ENCODE peak calls at places on chromosomes 3 and 15, in six cellular contexts. N is GM12891, K is GM12878, G is K562, T is HepG2, P is H1. L is an unnamed sample.

GRCh38 chr15:29701151-29701550 is 121.1 kb downstream of the TJP1 start:
- DNase-seq in P (no peak), G (no peak), N (no peak), T (no peak), K (no peak), L (no peak)

GRCh38 chr3:177569823-177570657 is 372.8 kb upstream of the TBL1XR1 start:
- DNase-seq in P (no peak), N (no peak), G (no peak), T (no peak), K (no peak), L (no peak)

GRCh38 chr15:75349851-75350588 is 3.2 kb downstream of the NEIL1 start:
- DNase-seq in N (peak), G (no peak), T (no peak), P (no peak), K (peak), L (no peak)

GRCh38 chr3:172591876-172592771 is 68.9 kb upstream of the TNFSF10 start:
- DNase-seq in K (peak), N (no peak), P (no peak), T (no peak), G (no peak), L (peak)

GRCh38 chr3:38643592-38643991 is 5.9 kb downstream of the SCN5A start:
- DNase-seq in T (no peak), G (no peak), P (no peak), N (no peak), K (no peak), L (no peak)

GRCh38 chr15:34644061-34644460 is 60.6 kb upstream of the GOLGA8B start:
- DNase-seq in P (no peak), N (no peak), T (no peak), K (no peak), G (no peak), L (no peak)

GRCh38 chr3:130849111-130849552 is 44.8 kb upstream of the ATP2C1 start:
- DNase-seq in G (no peak), K (no peak), P (no peak), T (no peak), N (no peak), L (no peak)

GRCh38 chr15:58124585-58124984 is 13.6 kb upstream of the AQP9 start:
- DNase-seq in N (no peak), K (no peak), P (no peak), T (no peak), G (no peak), L (no peak)

GRCh38 chr3:30006111-30006510 is 600.3 kb upstream of the TGFBR2 start:
- DNase-seq in K (no peak), G (no peak), N (no peak), P (no peak), T (no peak), L (no peak)

GRCh38 chr15:73570355-73571032 is 62.7 kb downstream of the NPTN start:
- DNase-seq in T (no peak), N (no peak), G (no peak), P (no peak), K (no peak), L (no peak)

GRCh38 chr15:97126556-97127233 is 796.2 kb downstream of the NR2F2 start:
- DNase-seq in N (no peak), G (no peak), K (no peak), P (no peak), T (no peak), L (no peak)

GRCh38 chr3:13700362-13700761 is 151.4 kb downstream of the FBLN2 start:
- DNase-seq in G (peak), P (no peak), K (no peak), T (no peak), N (no peak), L (no peak)

GRCh38 chr3:150303776-150304175 is 104.3 kb upstream of the TSC22D2 start:
- DNase-seq in G (peak), T (peak), N (no peak), K (peak), P (no peak), L (no peak)

GRCh38 chr3:196735751-196736150 is 3.9 kb upstream of the PAK2 start:
- DNase-seq in G (no peak), P (no peak), N (no peak), T (no peak), K (no peak), L (no peak)
- TF ChIP-seq TAF1 in G (no peak), P (no peak), N (no peak), T (no peak), K (no peak), L (no peak)

DNA sequence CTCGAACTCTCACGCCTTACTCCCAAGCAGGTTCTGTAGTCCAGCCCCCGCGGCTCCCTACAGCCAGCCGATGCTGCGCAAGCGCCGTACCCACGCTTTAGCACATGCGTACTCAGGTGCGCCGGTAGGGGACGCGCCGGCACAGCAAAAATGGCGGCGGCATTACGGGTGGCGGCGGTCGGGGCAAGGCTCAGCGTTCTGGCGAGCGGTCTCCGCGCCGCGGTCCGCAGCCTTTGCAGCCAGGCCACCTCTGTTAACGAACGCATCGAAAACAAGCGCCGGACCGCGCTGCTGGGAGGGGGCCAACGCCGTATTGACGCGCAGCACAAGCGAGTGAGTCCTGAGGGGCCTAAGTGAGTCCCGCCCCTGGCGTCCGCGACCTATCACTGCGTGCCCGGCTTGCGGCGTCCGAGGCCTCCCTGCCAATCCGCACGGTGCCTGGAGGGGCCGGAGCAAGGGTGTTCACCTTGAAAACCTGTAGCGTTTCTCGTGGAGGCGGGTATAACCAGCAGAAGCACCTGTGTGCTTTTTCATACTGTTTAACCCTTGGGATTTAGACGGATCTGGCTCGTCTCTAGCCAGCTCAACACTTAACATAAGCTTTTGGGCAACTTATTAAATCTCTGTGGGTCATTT is at the start of gene PCCB:
- DNase-seq in K (peak), N (peak), G (peak), P (peak), T (peak), L (peak)
- TF ChIP-seq POLR2A in K (peak), N (peak), G (peak), P (peak), T (peak), L (peak)

GRCh38 chr3:159634414-159634813 is 354.2 kb upstream of the IL12A start:
- DNase-seq in K (no peak), G (no peak), T (no peak), P (no peak), N (no peak), L (no peak)
- TF ChIP-seq POLR2AphosphoS5 in K (no peak), G (no peak), T (no peak), P (no peak), N (no peak), L (no peak)

GRCh38 chr15:101523560-101523940 is 34.0 kb upstream of the PCSK6 start:
- DNase-seq in K (no peak), P (no peak), G (no peak), T (peak), N (no peak), L (no peak)
- TF ChIP-seq TAF1 in K (no peak), P (no peak), G (no peak), T (no peak), N (no peak), L (no peak)

DNA sequence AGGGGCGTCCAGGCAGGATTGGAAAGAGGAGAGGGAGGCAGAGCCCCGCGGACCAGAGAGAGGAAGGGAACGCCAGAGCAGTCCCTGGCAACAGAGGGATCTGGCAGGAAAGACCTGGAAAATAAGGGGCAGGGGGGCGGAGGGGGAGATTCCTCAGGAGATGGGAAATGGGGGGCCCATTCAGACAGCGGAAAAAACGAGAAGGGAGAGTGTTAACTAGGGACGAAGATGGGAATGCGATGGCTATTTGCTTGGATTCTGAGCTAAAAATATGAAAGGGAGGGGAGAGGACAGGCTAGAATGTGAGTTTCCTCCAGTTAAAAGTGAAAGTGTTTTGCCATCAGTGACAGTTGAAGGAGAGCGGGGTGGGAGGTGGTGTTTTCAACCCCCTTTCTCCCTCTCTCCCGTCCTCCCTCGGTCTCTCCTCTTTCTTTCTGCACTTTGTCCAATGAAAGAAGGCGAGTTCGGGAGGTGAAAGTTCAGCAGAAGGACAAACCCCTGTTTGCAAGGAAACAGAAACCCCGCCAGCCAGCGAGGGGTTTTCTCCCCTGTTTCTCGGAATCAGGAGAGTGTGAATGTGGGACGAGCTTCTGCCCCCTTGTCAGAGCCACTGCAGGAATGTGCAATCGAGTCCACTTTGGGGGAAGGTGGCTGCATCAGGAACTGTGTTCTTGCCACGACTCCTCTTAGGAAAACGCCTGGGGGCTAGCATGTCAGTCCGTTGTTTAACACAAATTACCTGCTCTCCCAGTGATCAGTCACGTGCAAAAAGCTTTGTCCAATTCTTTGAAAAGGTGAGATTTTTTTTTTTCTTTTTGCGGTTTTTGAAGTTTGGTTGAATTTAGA is 911 bp upstream of the FOXP1 start:
- DNase-seq in G (peak), T (peak), N (no peak), K (no peak), P (no peak), L (no peak)
- TF ChIP-seq POLR2A in G (peak), T (peak), N (no peak), K (no peak), P (peak), L (no peak)

L was measured in GM12892.